ENCODE peak calls at places on chromosomes 3 and 15, in ten cellular contexts. One of them, this sample, is unnamed.

GRCh38 chr3:183265157-183265642 is 12.1 kb downstream of the B3GNT5 start:
- DNase-seq in right cardiac atrium: peak
- DNase-seq in activated T-cell treated with anti-CD3 and anti-CD28 coated beads for 1 hour: no peak
- DNase-seq in progenitor cell of endocrine pancreas: no peak
- DNase-seq in activated CD4-positive, alpha-beta T cell treated with anti-CD3 and anti-CD28 coated beads, Interleukin-2, amount 50 U/mL, for 1 hour: no peak
- DNase-seq in adipocyte: no peak
- DNase-seq in stimulated activated CD4-positive, alpha-beta T cell treated with anti-CD3 and anti-CD28 coated beads, Interleukin-1b, Interleukin-23, amount 100 ng/mL, for 1 hour: no peak
- DNase-seq in activated T-helper 9 cell treated with anti-CD3 and anti-CD28 coated beads, Interleukin-2, amount 50 U/mL, for 16 hours: no peak
- DNase-seq in fibroblast of lung: peak
- DNase-seq in B cell: no peak
- DNase-seq in this sample: no peak

GRCh38 chr3:107710851-107711250 is 188.1 kb downstream of the BBX start:
- DNase-seq in right cardiac atrium: peak
- DNase-seq in activated T-cell treated with anti-CD3 and anti-CD28 coated beads for 1 hour: no peak
- DNase-seq in progenitor cell of endocrine pancreas: no peak
- DNase-seq in activated CD4-positive, alpha-beta T cell treated with anti-CD3 and anti-CD28 coated beads, Interleukin-2, amount 50 U/mL, for 1 hour: no peak
- DNase-seq in adipocyte: peak
- DNase-seq in stimulated activated CD4-positive, alpha-beta T cell treated with anti-CD3 and anti-CD28 coated beads, Interleukin-1b, Interleukin-23, amount 100 ng/mL, for 1 hour: no peak
- DNase-seq in activated T-helper 9 cell treated with anti-CD3 and anti-CD28 coated beads, Interleukin-2, amount 50 U/mL, for 16 hours: no peak
- DNase-seq in fibroblast of lung: peak
- DNase-seq in B cell: no peak
- DNase-seq in this sample: peak

GRCh38 chr15:87781959-87782625 is 474.4 kb downstream of the NTRK3 start:
- DNase-seq in right cardiac atrium: no peak
- DNase-seq in activated T-cell treated with anti-CD3 and anti-CD28 coated beads for 1 hour: no peak
- DNase-seq in progenitor cell of endocrine pancreas: no peak
- DNase-seq in activated CD4-positive, alpha-beta T cell treated with anti-CD3 and anti-CD28 coated beads, Interleukin-2, amount 50 U/mL, for 1 hour: no peak
- DNase-seq in adipocyte: no peak
- DNase-seq in stimulated activated CD4-positive, alpha-beta T cell treated with anti-CD3 and anti-CD28 coated beads, Interleukin-1b, Interleukin-23, amount 100 ng/mL, for 1 hour: no peak
- DNase-seq in activated T-helper 9 cell treated with anti-CD3 and anti-CD28 coated beads, Interleukin-2, amount 50 U/mL, for 16 hours: no peak
- DNase-seq in fibroblast of lung: no peak
- DNase-seq in B cell: no peak
- DNase-seq in this sample: no peak

GRCh38 chr15:77983708-77984445 is 93.6 kb downstream of the TBC1D2B start:
- DNase-seq in right cardiac atrium: peak
- DNase-seq in activated T-cell treated with anti-CD3 and anti-CD28 coated beads for 1 hour: no peak
- DNase-seq in progenitor cell of endocrine pancreas: no peak
- DNase-seq in activated CD4-positive, alpha-beta T cell treated with anti-CD3 and anti-CD28 coated beads, Interleukin-2, amount 50 U/mL, for 1 hour: no peak
- DNase-seq in adipocyte: no peak
- DNase-seq in stimulated activated CD4-positive, alpha-beta T cell treated with anti-CD3 and anti-CD28 coated beads, Interleukin-1b, Interleukin-23, amount 100 ng/mL, for 1 hour: no peak
- DNase-seq in activated T-helper 9 cell treated with anti-CD3 and anti-CD28 coated beads, Interleukin-2, amount 50 U/mL, for 16 hours: no peak
- DNase-seq in fibroblast of lung: no peak
- DNase-seq in B cell: no peak
- DNase-seq in this sample: no peak

GRCh38 chr3:183845090-183845489 is 19.7 kb upstream of the MAP6D1 start:
- DNase-seq in right cardiac atrium: no peak
- DNase-seq in activated T-cell treated with anti-CD3 and anti-CD28 coated beads for 1 hour: no peak
- DNase-seq in progenitor cell of endocrine pancreas: no peak
- DNase-seq in activated CD4-positive, alpha-beta T cell treated with anti-CD3 and anti-CD28 coated beads, Interleukin-2, amount 50 U/mL, for 1 hour: no peak
- DNase-seq in adipocyte: no peak
- DNase-seq in stimulated activated CD4-positive, alpha-beta T cell treated with anti-CD3 and anti-CD28 coated beads, Interleukin-1b, Interleukin-23, amount 100 ng/mL, for 1 hour: no peak
- DNase-seq in activated T-helper 9 cell treated with anti-CD3 and anti-CD28 coated beads, Interleukin-2, amount 50 U/mL, for 16 hours: no peak
- DNase-seq in fibroblast of lung: peak
- DNase-seq in B cell: no peak
- DNase-seq in this sample: no peak

GRCh38 chr3:194313642-194314430 is 37.3 kb downstream of the CPN2 start:
- DNase-seq in right cardiac atrium: peak
- DNase-seq in activated T-cell treated with anti-CD3 and anti-CD28 coated beads for 1 hour: no peak
- DNase-seq in progenitor cell of endocrine pancreas: no peak
- DNase-seq in activated CD4-positive, alpha-beta T cell treated with anti-CD3 and anti-CD28 coated beads, Interleukin-2, amount 50 U/mL, for 1 hour: no peak
- DNase-seq in adipocyte: peak
- DNase-seq in stimulated activated CD4-positive, alpha-beta T cell treated with anti-CD3 and anti-CD28 coated beads, Interleukin-1b, Interleukin-23, amount 100 ng/mL, for 1 hour: no peak
- DNase-seq in activated T-helper 9 cell treated with anti-CD3 and anti-CD28 coated beads, Interleukin-2, amount 50 U/mL, for 16 hours: no peak
- DNase-seq in fibroblast of lung: peak
- DNase-seq in B cell: no peak
- DNase-seq in this sample: no peak

GRCh38 chr15:91227062-91227461 is 127.0 kb downstream of the SV2B start:
- DNase-seq in right cardiac atrium: no peak
- DNase-seq in activated T-cell treated with anti-CD3 and anti-CD28 coated beads for 1 hour: no peak
- DNase-seq in progenitor cell of endocrine pancreas: no peak
- DNase-seq in activated CD4-positive, alpha-beta T cell treated with anti-CD3 and anti-CD28 coated beads, Interleukin-2, amount 50 U/mL, for 1 hour: no peak
- DNase-seq in adipocyte: no peak
- DNase-seq in stimulated activated CD4-positive, alpha-beta T cell treated with anti-CD3 and anti-CD28 coated beads, Interleukin-1b, Interleukin-23, amount 100 ng/mL, for 1 hour: no peak
- DNase-seq in activated T-helper 9 cell treated with anti-CD3 and anti-CD28 coated beads, Interleukin-2, amount 50 U/mL, for 16 hours: no peak
- DNase-seq in fibroblast of lung: no peak
- DNase-seq in B cell: no peak
- DNase-seq in this sample: no peak

GRCh38 chr3:87987952-87988351 is 70.9 kb downstream of the CGGBP1 start:
- DNase-seq in right cardiac atrium: no peak
- DNase-seq in activated T-cell treated with anti-CD3 and anti-CD28 coated beads for 1 hour: no peak
- DNase-seq in progenitor cell of endocrine pancreas: no peak
- DNase-seq in activated CD4-positive, alpha-beta T cell treated with anti-CD3 and anti-CD28 coated beads, Interleukin-2, amount 50 U/mL, for 1 hour: no peak
- DNase-seq in adipocyte: peak
- DNase-seq in stimulated activated CD4-positive, alpha-beta T cell treated with anti-CD3 and anti-CD28 coated beads, Interleukin-1b, Interleukin-23, amount 100 ng/mL, for 1 hour: no peak
- DNase-seq in activated T-helper 9 cell treated with anti-CD3 and anti-CD28 coated beads, Interleukin-2, amount 50 U/mL, for 16 hours: no peak
- DNase-seq in fibroblast of lung: peak
- DNase-seq in B cell: no peak
- DNase-seq in this sample: peak

GRCh38 chr3:16028604-16029003 is 145.9 kb upstream of the GALNT15 start:
- DNase-seq in right cardiac atrium: no peak
- DNase-seq in activated T-cell treated with anti-CD3 and anti-CD28 coated beads for 1 hour: no peak
- DNase-seq in progenitor cell of endocrine pancreas: no peak
- DNase-seq in activated CD4-positive, alpha-beta T cell treated with anti-CD3 and anti-CD28 coated beads, Interleukin-2, amount 50 U/mL, for 1 hour: no peak
- DNase-seq in adipocyte: no peak
- DNase-seq in stimulated activated CD4-positive, alpha-beta T cell treated with anti-CD3 and anti-CD28 coated beads, Interleukin-1b, Interleukin-23, amount 100 ng/mL, for 1 hour: no peak
- DNase-seq in activated T-helper 9 cell treated with anti-CD3 and anti-CD28 coated beads, Interleukin-2, amount 50 U/mL, for 16 hours: no peak
- DNase-seq in fibroblast of lung: peak
- DNase-seq in B cell: no peak
- DNase-seq in this sample: peak

GRCh38 chr3:68620211-68620610 is 312.1 kb downstream of the TAFA4 start:
- DNase-seq in right cardiac atrium: no peak
- DNase-seq in activated T-cell treated with anti-CD3 and anti-CD28 coated beads for 1 hour: no peak
- DNase-seq in progenitor cell of endocrine pancreas: no peak
- DNase-seq in activated CD4-positive, alpha-beta T cell treated with anti-CD3 and anti-CD28 coated beads, Interleukin-2, amount 50 U/mL, for 1 hour: no peak
- DNase-seq in adipocyte: no peak
- DNase-seq in stimulated activated CD4-positive, alpha-beta T cell treated with anti-CD3 and anti-CD28 coated beads, Interleukin-1b, Interleukin-23, amount 100 ng/mL, for 1 hour: no peak
- DNase-seq in activated T-helper 9 cell treated with anti-CD3 and anti-CD28 coated beads, Interleukin-2, amount 50 U/mL, for 16 hours: no peak
- DNase-seq in fibroblast of lung: no peak
- DNase-seq in B cell: no peak
- DNase-seq in this sample: no peak

GRCh38 chr15:23629234-23629805 is 18.3 kb downstream of the MAGEL2 start:
- DNase-seq in right cardiac atrium: no peak
- DNase-seq in activated T-cell treated with anti-CD3 and anti-CD28 coated beads for 1 hour: no peak
- DNase-seq in progenitor cell of endocrine pancreas: no peak
- DNase-seq in activated CD4-positive, alpha-beta T cell treated with anti-CD3 and anti-CD28 coated beads, Interleukin-2, amount 50 U/mL, for 1 hour: no peak
- DNase-seq in adipocyte: peak
- DNase-seq in stimulated activated CD4-positive, alpha-beta T cell treated with anti-CD3 and anti-CD28 coated beads, Interleukin-1b, Interleukin-23, amount 100 ng/mL, for 1 hour: no peak
- DNase-seq in activated T-helper 9 cell treated with anti-CD3 and anti-CD28 coated beads, Interleukin-2, amount 50 U/mL, for 16 hours: no peak
- DNase-seq in fibroblast of lung: peak
- DNase-seq in B cell: no peak
- DNase-seq in this sample: no peak

GRCh38 chr3:191070201-191070600 is 128.8 kb upstream of the OSTN start:
- DNase-seq in right cardiac atrium: no peak
- DNase-seq in activated T-cell treated with anti-CD3 and anti-CD28 coated beads for 1 hour: no peak
- DNase-seq in progenitor cell of endocrine pancreas: no peak
- DNase-seq in activated CD4-positive, alpha-beta T cell treated with anti-CD3 and anti-CD28 coated beads, Interleukin-2, amount 50 U/mL, for 1 hour: no peak
- DNase-seq in adipocyte: peak
- DNase-seq in stimulated activated CD4-positive, alpha-beta T cell treated with anti-CD3 and anti-CD28 coated beads, Interleukin-1b, Interleukin-23, amount 100 ng/mL, for 1 hour: no peak
- DNase-seq in activated T-helper 9 cell treated with anti-CD3 and anti-CD28 coated beads, Interleukin-2, amount 50 U/mL, for 16 hours: no peak
- DNase-seq in fibroblast of lung: peak
- DNase-seq in B cell: no peak
- DNase-seq in this sample: peak

GRCh38 chr3:73604491-73604890 is 20.2 kb downstream of the PDZRN3 start:
- DNase-seq in right cardiac atrium: no peak
- DNase-seq in activated T-cell treated with anti-CD3 and anti-CD28 coated beads for 1 hour: no peak
- DNase-seq in progenitor cell of endocrine pancreas: no peak
- DNase-seq in activated CD4-positive, alpha-beta T cell treated with anti-CD3 and anti-CD28 coated beads, Interleukin-2, amount 50 U/mL, for 1 hour: no peak
- DNase-seq in adipocyte: peak
- DNase-seq in stimulated activated CD4-positive, alpha-beta T cell treated with anti-CD3 and anti-CD28 coated beads, Interleukin-1b, Interleukin-23, amount 100 ng/mL, for 1 hour: no peak
- DNase-seq in activated T-helper 9 cell treated with anti-CD3 and anti-CD28 coated beads, Interleukin-2, amount 50 U/mL, for 16 hours: no peak
- DNase-seq in fibroblast of lung: peak
- DNase-seq in B cell: no peak
- DNase-seq in this sample: peak

GRCh38 chr15:70879386-70879785 is 12.8 kb downstream of the THAP10 start:
- DNase-seq in right cardiac atrium: no peak
- DNase-seq in activated T-cell treated with anti-CD3 and anti-CD28 coated beads for 1 hour: no peak
- DNase-seq in progenitor cell of endocrine pancreas: no peak
- DNase-seq in activated CD4-positive, alpha-beta T cell treated with anti-CD3 and anti-CD28 coated beads, Interleukin-2, amount 50 U/mL, for 1 hour: no peak
- DNase-seq in adipocyte: peak
- DNase-seq in stimulated activated CD4-positive, alpha-beta T cell treated with anti-CD3 and anti-CD28 coated beads, Interleukin-1b, Interleukin-23, amount 100 ng/mL, for 1 hour: no peak
- DNase-seq in activated T-helper 9 cell treated with anti-CD3 and anti-CD28 coated beads, Interleukin-2, amount 50 U/mL, for 16 hours: no peak
- DNase-seq in fibroblast of lung: peak
- DNase-seq in B cell: no peak
- DNase-seq in this sample: peak